ENCODE peak calls at places on chromosomes 13 and 19, in five cellular contexts. R, K, O, G and Z are unnamed samples. For H3K4me1, the result is how much of the 10 kb centered on the place peaks cover.

GRCh38 chr13:29693297-29693945 is 97.9 kb upstream of the SLC7A1 start:
- DNase-seq in R (no peak), K (no peak), O (peak), G (peak), Z (no peak)

GRCh38 chr13:100363351-100363750 is 225.2 kb downstream of the GGACT start:
- DNase-seq in R (no peak), K (no peak), O (no peak), G (no peak), Z (no peak)

GRCh38 chr19:36421749-36422481 is 3.5 kb upstream of the ZFP82 start:
- DNase-seq in R (peak), K (no peak), O (no peak), G (no peak), Z (no peak)

GRCh38 chr19:41225238-41226052 is 6.4 kb downstream of the AXL start:
- DNase-seq in R (peak), K (no peak), O (peak), G (peak), Z (peak)

GRCh38 chr13:71880753-71881541 is 13.9 kb upstream of the DACH1 start:
- DNase-seq in R (no peak), K (no peak), O (no peak), G (no peak), Z (no peak)

GRCh38 chr13:72536668-72537399 is 190.6 kb downstream of the MZT1 start:
- DNase-seq in R (no peak), K (no peak), O (no peak), G (peak), Z (no peak)

GRCh38 chr13:33931397-33931987 is 113.5 kb downstream of the RFC3 start:
- DNase-seq in R (peak), K (no peak), O (no peak), G (no peak), Z (no peak)

GRCh38 chr13:50069255-50069654 is 54.0 kb downstream of the KCNRG start:
- DNase-seq in R (no peak), K (no peak), O (no peak), G (no peak), Z (no peak)

DNA sequence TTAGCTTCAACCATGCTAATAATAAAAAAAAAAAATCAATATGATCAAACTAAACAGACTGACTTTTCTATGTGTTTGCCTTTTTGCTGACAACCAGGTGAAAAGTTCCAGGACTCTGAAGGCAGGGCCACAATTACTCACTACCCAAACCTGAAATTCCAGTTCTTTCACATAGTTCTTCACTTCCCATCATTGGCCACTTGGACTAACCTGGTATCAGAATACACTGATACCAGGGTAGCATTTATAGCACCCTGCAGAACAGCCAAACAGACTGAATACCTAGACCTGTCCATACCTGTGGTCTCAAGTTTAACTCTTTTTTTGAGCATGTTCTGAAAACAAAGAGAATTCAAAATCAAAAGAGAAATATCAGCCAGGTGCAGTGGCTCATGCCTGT is 25.1 kb downstream of the ELF1 start:
- DNase-seq in R (no peak), K (no peak), O (peak), G (peak), Z (no peak)
- TF ChIP-seq POLR2A in R (no peak), K (no peak), O (no peak), G (no peak), Z (no peak)

GRCh38 chr13:112726018-112726767 is 36.4 kb downstream of the ATP11A start:
- DNase-seq in R (no peak), K (no peak), O (no peak), G (no peak), Z (no peak)
- H3K4me1 ChIP-seq in R (under half), K (under half), O (under half), G (under half), Z (under half)

GRCh38 chr19:38375748-38376147 is 1.4 kb downstream of the PSMD8 start:
- DNase-seq in R (no peak), K (no peak), O (no peak), G (no peak), Z (no peak)

GRCh38 chr19:38375098-38375493 is 725 bp downstream of the PSMD8 start:
- DNase-seq in R (no peak), K (no peak), O (no peak), G (no peak), Z (no peak)

GRCh38 chr19:38374332-38375097 is at the start of gene PSMD8:
- DNase-seq in R (peak), K (peak), O (peak), G (peak), Z (peak)

GRCh38 chr19:38377052-38377451 is 2.7 kb downstream of the PSMD8 start:
- DNase-seq in R (no peak), K (no peak), O (no peak), G (no peak), Z (no peak)

GRCh38 chr19:38376576-38376975 is 2.2 kb downstream of the PSMD8 start:
- DNase-seq in R (no peak), K (no peak), O (no peak), G (no peak), Z (no peak)
- H3K4me3 ChIP-seq in R (no peak), K (no peak), O (peak), G (no peak), Z (no peak)

GRCh38 chr19:2964874-2965273 is 12.5 kb upstream of the TLE6 start:
- DNase-seq in R (no peak), K (no peak), O (no peak), G (no peak), Z (no peak)

GRCh38 chr19:2970201-2970838 is 7.0 kb upstream of the TLE6 start:
- DNase-seq in R (no peak), K (no peak), O (no peak), G (no peak), Z (no peak)

GRCh38 chr19:2969104-2969504 is 8.3 kb upstream of the TLE6 start:
- DNase-seq in R (peak), K (no peak), O (peak), G (peak), Z (peak)

GRCh38 chr19:2963122-2963521 is 14.2 kb upstream of the TLE6 start:
- DNase-seq in R (no peak), K (no peak), O (no peak), G (no peak), Z (no peak)

GRCh38 chr19:2967972-2968371 is 9.4 kb upstream of the TLE6 start:
- DNase-seq in R (no peak), K (no peak), O (no peak), G (no peak), Z (no peak)
- TF ChIP-seq POLR2A in R (no peak), K (no peak), O (no peak), G (no peak), Z (no peak)

DNA sequence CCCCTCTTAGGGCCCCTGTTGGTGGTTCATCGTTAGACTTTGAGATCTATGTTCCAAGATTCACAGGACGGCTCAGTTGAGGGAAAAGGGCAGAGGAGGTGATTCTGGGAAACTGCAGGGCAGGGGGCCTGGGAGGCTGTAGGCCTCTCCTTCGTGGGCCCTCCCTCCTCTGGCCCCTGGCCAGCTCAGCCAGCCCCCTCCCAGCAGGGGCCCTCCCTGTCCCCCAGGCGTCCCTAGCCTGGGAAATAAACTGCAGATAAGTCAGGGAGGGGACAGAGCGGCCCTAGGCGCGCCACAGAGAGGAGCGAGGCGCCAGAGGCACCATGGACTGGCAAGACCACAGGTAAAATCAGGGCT is 6.5 kb downstream of the HIF3A start:
- DNase-seq in R (no peak), K (no peak), O (no peak), G (no peak), Z (no peak)
- H3K4me1 ChIP-seq in R (under half), K (under half), O (half or more), G (under half), Z (under half)

GRCh38 chr19:19050731-19051130 is 13.1 kb upstream of the SLC25A42 start:
- DNase-seq in R (no peak), K (no peak), O (no peak), G (no peak), Z (no peak)

GRCh38 chr19:19053508-19054314 is 10.1 kb upstream of the SLC25A42 start:
- DNase-seq in R (peak), K (peak), O (peak), G (peak), Z (peak)

GRCh38 chr19:19050104-19050503 is 13.7 kb upstream of the SLC25A42 start:
- DNase-seq in R (no peak), K (no peak), O (no peak), G (no peak), Z (no peak)

GRCh38 chr19:19049406-19049805 is 14.4 kb upstream of the SLC25A42 start:
- DNase-seq in R (no peak), K (no peak), O (no peak), G (no peak), Z (no peak)

GRCh38 chr19:19051478-19052213 is 12.1 kb upstream of the SLC25A42 start:
- DNase-seq in R (no peak), K (no peak), O (no peak), G (no peak), Z (no peak)
- H3K4me3 ChIP-seq in R (no peak), K (no peak), O (no peak), G (no peak), Z (no peak)

GRCh38 chr13:96629331-96629730 is 364.9 kb downstream of the OXGR1 start:
- DNase-seq in R (no peak), K (no peak), O (no peak), G (no peak), Z (no peak)
- TF ChIP-seq POLR2A in R (no peak), K (no peak), O (no peak), G (no peak), Z (no peak)

DNA sequence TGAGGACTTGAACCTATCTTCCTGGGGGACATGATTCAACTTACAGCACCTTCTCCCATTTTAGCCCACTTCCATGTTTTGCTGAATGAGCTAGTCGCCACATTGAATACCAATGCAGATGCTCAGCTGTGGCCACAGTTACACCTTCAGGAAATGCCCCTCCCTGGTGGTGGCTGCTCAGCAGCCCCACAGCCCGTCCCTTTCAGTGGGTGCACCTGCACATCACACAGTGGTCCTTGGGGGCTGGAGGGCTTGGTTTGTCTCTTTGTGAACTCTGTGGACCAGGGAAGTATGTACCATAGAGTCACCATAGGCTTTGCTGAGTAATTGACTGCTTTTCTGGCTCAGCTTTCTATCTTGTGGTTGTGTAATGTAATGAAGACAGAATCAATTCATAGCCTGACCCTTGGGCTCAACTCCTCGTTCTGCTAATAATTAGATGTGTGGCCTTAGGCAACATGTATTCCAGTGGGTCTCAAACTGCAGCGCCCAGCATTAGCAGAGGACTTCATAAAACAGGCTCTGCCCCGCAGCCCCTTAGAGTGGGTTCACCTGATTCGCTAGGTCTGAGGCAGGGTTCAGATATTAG is 48.1 kb upstream of the FARP1 start:
- DNase-seq in R (no peak), K (no peak), O (no peak), G (no peak), Z (no peak)
- H3K4me1 ChIP-seq in R (under half), K (under half), O (under half), G (under half), Z (under half)

GRCh38 chr19:39403331-39404312 is 3.0 kb upstream of the ZFP36 start:
- DNase-seq in R (peak), K (peak), O (peak), G (peak), Z (peak)

GRCh38 chr19:39399684-39400465 is 6.8 kb upstream of the ZFP36 start:
- DNase-seq in R (no peak), K (no peak), O (no peak), G (no peak), Z (no peak)

GRCh38 chr19:39402417-39403297 is 4.0 kb upstream of the ZFP36 start:
- DNase-seq in R (peak), K (peak), O (peak), G (peak), Z (peak)

GRCh38 chr19:39401549-39402416 is 4.9 kb upstream of the ZFP36 start:
- DNase-seq in R (no peak), K (no peak), O (peak), G (peak), Z (peak)

DNA sequence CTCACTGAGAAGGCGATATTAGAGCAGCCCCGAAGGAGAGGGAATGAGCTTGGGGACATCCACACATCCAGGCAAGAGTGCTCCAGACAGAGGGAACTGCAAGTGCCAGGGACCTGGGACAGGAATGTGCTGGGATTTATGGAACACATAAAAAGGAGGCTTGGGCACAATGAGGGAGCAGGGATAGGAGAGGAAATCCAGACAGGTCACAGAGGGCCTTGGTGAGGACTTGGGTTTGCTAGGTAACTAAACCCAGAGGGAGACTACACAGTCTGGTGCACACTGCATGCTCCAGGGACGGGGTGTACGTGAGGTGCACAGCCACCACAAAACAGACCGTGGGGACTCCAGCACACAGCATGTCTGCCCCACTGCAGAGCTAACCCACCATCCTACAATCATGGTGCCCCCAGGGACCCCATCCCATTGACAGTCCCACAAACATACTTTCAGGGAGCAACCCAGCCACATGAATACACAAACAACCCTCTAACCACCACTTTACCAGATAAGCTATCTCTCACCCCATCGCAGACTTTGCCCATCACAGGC is 5.6 kb upstream of the ZFP36 start:
- DNase-seq in R (no peak), K (no peak), O (no peak), G (no peak), Z (no peak)
- H3K4me3 ChIP-seq in R (no peak), K (no peak), O (no peak), G (no peak), Z (no peak)

DNA sequence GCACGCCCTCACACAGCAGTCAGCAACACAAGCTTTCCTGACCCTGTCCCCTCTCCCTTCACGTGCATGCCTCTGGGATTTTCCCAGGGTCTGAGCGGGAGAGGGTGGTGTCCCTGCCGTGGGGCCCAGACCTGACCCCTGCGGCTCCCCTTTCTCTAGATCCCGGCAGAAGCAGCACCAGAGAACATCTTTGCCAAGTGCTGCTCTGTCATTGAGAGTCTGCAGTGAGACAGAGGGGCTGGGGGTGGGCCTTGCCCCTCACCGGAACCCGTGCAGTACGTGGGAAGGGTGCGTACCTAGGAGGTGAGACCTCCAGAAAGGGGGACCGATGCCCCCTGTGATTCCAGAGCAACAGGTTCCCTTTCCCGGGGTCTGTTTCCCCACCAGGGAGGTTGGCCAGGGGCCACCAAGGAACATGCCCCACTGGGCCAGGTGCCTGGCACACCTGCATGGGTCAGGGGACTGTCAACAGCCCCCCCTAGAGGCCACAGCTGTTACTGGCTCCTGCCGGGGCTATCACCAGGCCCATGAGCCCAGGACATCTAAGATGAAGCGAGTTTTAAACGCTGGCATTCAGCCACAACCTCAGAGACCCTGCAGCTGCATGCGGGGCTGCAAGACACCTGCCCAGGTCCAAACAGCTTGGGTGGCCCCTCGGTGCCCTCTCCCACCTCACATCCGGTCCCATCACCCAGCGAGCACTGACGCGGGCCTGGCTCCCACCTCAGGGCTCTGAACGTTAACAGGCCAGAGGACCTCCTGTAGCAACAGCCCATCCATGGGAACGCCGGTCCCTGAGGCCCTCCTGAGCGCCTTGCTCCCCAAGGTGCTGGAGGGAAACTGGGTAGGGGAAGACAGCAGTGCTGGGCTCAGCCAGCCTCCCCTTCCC is 12.3 kb downstream of the KHSRP start:
- DNase-seq in R (no peak), K (peak), O (peak), G (peak), Z (peak)
- TF ChIP-seq POLR2A in R (no peak), K (peak), O (no peak), G (no peak), Z (no peak)